ENCODE peak calls at places on chromosomes 4 and X, in four cellular contexts. Q is T-helper 1 cell, Y is T-helper 17 cell, E is DMS 273 treated with DMSO at 0.1 percent for 48 hours. O is an unnamed sample.

GRCh38 chrX:20265726-20266681 is 705 bp downstream of the RPS6KA3 start:
- DNase-seq in Q (peak; percentile 17), Y (peak; percentile 12), E (no peak), O (peak; percentile 12)

GRCh38 chrX:437636-438390 is 51.1 kb upstream of the PPP2R3B start:
- DNase-seq in Q (no peak), Y (no peak), E (no peak), O (no peak)

GRCh38 chrX:71550578-71550977 is 17.7 kb downstream of the OGT start:
- DNase-seq in Q (no peak), Y (no peak), E (no peak), O (no peak)

GRCh38 chr4:170047774-170048354 is 21.7 kb upstream of the MFAP3L start:
- DNase-seq in Q (peak; percentile 39), Y (peak; percentile 14), E (no peak), O (peak; percentile 32)

GRCh38 chrX:132603700-132604286 is 115.0 kb upstream of the MBNL3 start:
- DNase-seq in Q (no peak), Y (no peak), E (no peak), O (no peak)

GRCh38 chr4:118743867-118744266 is 58.7 kb downstream of the METTL14 start:
- DNase-seq in Q (no peak), Y (no peak), E (no peak), O (no peak)

GRCh38 chr4:173328236-173328901 is 5.8 kb downstream of the HMGB2 start:
- DNase-seq in Q (no peak), Y (no peak), E (no peak), O (no peak)

GRCh38 chrX:8783100-8784098 is 17.8 kb downstream of the FAM9A start:
- DNase-seq in Q (no peak), Y (no peak), E (no peak), O (peak; percentile 32)

GRCh38 chr4:150694438-150694837 is 112.5 kb downstream of the MAB21L2 start:
- DNase-seq in Q (no peak), Y (no peak), E (no peak), O (no peak)

GRCh38 chr4:172919269-172919668 is 249.3 kb upstream of the GALNT7 start:
- DNase-seq in Q (no peak), Y (no peak), E (no peak), O (no peak)

GRCh38 chrX:123525131-123525725 is 207.6 kb downstream of the THOC2 start:
- DNase-seq in Q (no peak), Y (no peak), E (no peak), O (no peak)

GRCh38 chrX:10781847-10782530 is 161.6 kb upstream of the MID1 start:
- DNase-seq in Q (no peak), Y (no peak), E (no peak), O (no peak)

GRCh38 chrX:101287402-101287801 is 3.7 kb downstream of the TAF7L start:
- DNase-seq in Q (no peak), Y (no peak), E (peak; percentile 25), O (peak; percentile 15)

GRCh38 chr4:118014831-118015230 is 19.5 kb upstream of the NDST3 start:
- DNase-seq in Q (no peak), Y (no peak), E (no peak), O (no peak)

GRCh38 chr4:86432552-86433134 is 72.8 kb upstream of the MAPK10 start:
- DNase-seq in Q (no peak), Y (no peak), E (no peak), O (no peak)

GRCh38 chr4:37890501-37891220 is at the start of gene TBC1D1:
- DNase-seq in Q (no peak), Y (peak; percentile 12), E (no peak), O (peak; percentile 14)

GRCh38 chrX:64291106-64291505 is 60.7 kb upstream of the ASB12 start:
- DNase-seq in Q (no peak), Y (no peak), E (no peak), O (no peak)

GRCh38 chr4:113683143-113683542 is 78.4 kb downstream of the CAMK2D start:
- DNase-seq in Q (peak; percentile 39), Y (peak; percentile 34), E (no peak), O (peak; percentile 20)

GRCh38 chr4:6405417-6405747 is 67.0 kb downstream of the PPP2R2C start:
- DNase-seq in Q (no peak), Y (no peak), E (no peak), O (no peak)

GRCh38 chr4:121702136-121702535 is 5.4 kb upstream of the ANXA5 start:
- DNase-seq in Q (no peak), Y (no peak), E (no peak), O (no peak)

GRCh38 chr4:6112606-6113290 is 87.6 kb downstream of the JAKMIP1 start:
- DNase-seq in Q (no peak), Y (no peak), E (no peak), O (no peak)

GRCh38 chr4:78606530-78607095 is 55.0 kb downstream of the ANXA3 start:
- DNase-seq in Q (no peak), Y (no peak), E (no peak), O (no peak)

GRCh38 chrX:31551913-31552312 is 480.1 kb upstream of the FTHL17 start:
- DNase-seq in Q (no peak), Y (no peak), E (no peak), O (no peak)

GRCh38 chr4:140637836-140638235 is 69.1 kb upstream of the UCP1 start:
- DNase-seq in Q (no peak), Y (no peak), E (peak; percentile 1), O (peak; percentile 31)

GRCh38 chrX:72382199-72382590 is 76.5 kb upstream of the CITED1 start:
- DNase-seq in Q (no peak), Y (no peak), E (no peak), O (no peak)

GRCh38 chr4:148214529-148215166 is 227.6 kb downstream of the NR3C2 start:
- DNase-seq in Q (no peak), Y (no peak), E (no peak), O (no peak)

GRCh38 chr4:76108467-76109181 is 34.1 kb downstream of the ART3 start:
- DNase-seq in Q (no peak), Y (no peak), E (no peak), O (no peak)

GRCh38 chrX:125507119-125507518 is 187.4 kb downstream of the TEX13C start:
- DNase-seq in Q (no peak), Y (no peak), E (no peak), O (no peak)

GRCh38 chr4:145861331-145862318 is 77.0 kb downstream of the ZNF827 start:
- DNase-seq in Q (no peak), Y (no peak), E (no peak), O (no peak)

GRCh38 chr4:184446132-184446531 is 28.2 kb downstream of the IRF2 start:
- DNase-seq in Q (no peak), Y (no peak), E (no peak), O (no peak)

GRCh38 chr4:15864771-15865566 is 73.6 kb downstream of the FGFBP1 start:
- DNase-seq in Q (no peak), Y (no peak), E (no peak), O (no peak)

GRCh38 chr4:125420499-125420898 is 105.7 kb downstream of the FAT4 start:
- DNase-seq in Q (no peak), Y (no peak), E (no peak), O (no peak)

GRCh38 chrX:11558972-11559371 is 106.7 kb downstream of the ARHGAP6 start:
- DNase-seq in Q (peak; percentile 11), Y (peak; percentile 11), E (no peak), O (peak; percentile 17)